ENCODE peak calls at places on chromosomes 2 and 18, in six cellular contexts. H is HepG2, R is K562, D is GM12878, M is H1, O is SK-N-SH. N is an unnamed sample.

GRCh38 chr18:47683774-47684173 is 246.7 kb downstream of the SMAD2 start:
- DNase-seq in O (no peak), M (no peak), R (no peak), H (no peak), D (no peak), N (no peak)

GRCh38 chr2:239106314-239106908 is 258.5 kb downstream of the TWIST2 start:
- DNase-seq in D (no peak), M (peak), R (peak), O (peak), H (peak), N (peak)

GRCh38 chr2:120344991-120345975 is 653 bp upstream of the INHBB start:
- DNase-seq in H (no peak), R (no peak), M (peak), D (no peak), O (peak), N (peak)

GRCh38 chr2:101699939-101700442 is 2.5 kb downstream of the MAP4K4 start:
- DNase-seq in R (no peak), D (no peak), M (no peak), O (no peak), H (peak), N (no peak)

GRCh38 chr2:40716879-40717278 is 265.0 kb upstream of the SLC8A1 start:
- DNase-seq in M (no peak), R (no peak), H (no peak), O (no peak), D (no peak), N (no peak)

GRCh38 chr2:128458438-128458837 is 139.8 kb upstream of the HS6ST1 start:
- DNase-seq in H (no peak), R (no peak), O (no peak), D (no peak), M (no peak), N (no peak)

GRCh38 chr18:29501952-29502351 is 1325.0 kb upstream of the CDH2 start:
- DNase-seq in H (no peak), R (no peak), M (no peak), O (no peak), D (no peak), N (no peak)

GRCh38 chr18:3910507-3910906 is 460.5 kb downstream of the TGIF1 start:
- DNase-seq in D (no peak), M (no peak), R (no peak), H (no peak), O (no peak), N (no peak)

GRCh38 chr2:235576337-235576910 is 82.6 kb downstream of the AGAP1 start:
- DNase-seq in H (no peak), O (no peak), M (no peak), R (no peak), D (no peak), N (no peak)

GRCh38 chr18:42635378-42636048 is 480.0 kb downstream of the RIT2 start:
- DNase-seq in R (no peak), O (peak), H (no peak), D (no peak), M (no peak), N (peak)

GRCh38 chr2:205041472-205042130 is 496.3 kb downstream of the PARD3B start:
- DNase-seq in H (peak), O (no peak), M (no peak), D (no peak), R (no peak), N (no peak)

GRCh38 chr2:126664639-126665038 is 8.7 kb downstream of the GYPC start:
- DNase-seq in O (no peak), D (no peak), M (no peak), R (no peak), H (no peak), N (no peak)

GRCh38 chr2:106085441-106085911 is 108.6 kb downstream of the UXS1 start:
- DNase-seq in M (no peak), R (no peak), O (no peak), H (peak), D (no peak), N (no peak)

GRCh38 chr2:190984595-190984994 is 29.4 kb downstream of the STAT1 start:
- DNase-seq in R (no peak), O (no peak), H (no peak), M (no peak), D (no peak), N (no peak)

GRCh38 chr18:28193177-28193778 is 16.3 kb upstream of the CDH2 start:
- DNase-seq in D (no peak), R (no peak), M (no peak), O (no peak), H (peak), N (no peak)

GRCh38 chr2:171706152-171706803 is 19.0 kb downstream of the DYNC1I2 start:
- DNase-seq in O (peak), M (no peak), D (no peak), H (peak), R (peak), N (no peak)

GRCh38 chr2:73217826-73218225 is 3.8 kb downstream of the SMYD5 start:
- DNase-seq in O (no peak), H (no peak), M (no peak), D (no peak), R (no peak), N (no peak)

GRCh38 chr2:70697603-70698383 is 70.2 kb downstream of the ADD2 start:
- DNase-seq in M (no peak), R (no peak), O (no peak), D (no peak), H (no peak), N (no peak)

GRCh38 chr2:226080323-226080722 is 680.8 kb downstream of the NYAP2 start:
- DNase-seq in R (no peak), D (no peak), H (no peak), M (no peak), O (no peak), N (no peak)

GRCh38 chr2:218476676-218477075 is 57.8 kb downstream of the VIL1 start:
- DNase-seq in M (no peak), D (no peak), R (no peak), H (no peak), O (no peak), N (no peak)

GRCh38 chr2:114113527-114113926 is 223.6 kb downstream of the ACTR3 start:
- DNase-seq in O (no peak), M (no peak), R (no peak), H (no peak), D (no peak), N (no peak)

GRCh38 chr2:137173514-137173913 is 408.2 kb downstream of the THSD7B start:
- DNase-seq in D (peak), R (no peak), H (peak), O (no peak), M (no peak), N (no peak)

GRCh38 chr2:100852999-100853908 is 33.3 kb downstream of the NPAS2 start:
- DNase-seq in H (peak), D (no peak), M (no peak), R (no peak), O (no peak), N (peak)

GRCh38 chr2:10810175-10811161 is 2.1 kb downstream of the PDIA6 start:
- DNase-seq in H (no peak), R (no peak), D (peak), O (peak), M (no peak), N (no peak)

GRCh38 chr2:52686935-52687334 is 1080.7 kb upstream of the CHAC2 start:
- DNase-seq in H (peak), M (no peak), O (no peak), D (no peak), R (no peak), N (no peak)

GRCh38 chr18:43271593-43272432 is 5.5 kb downstream of the SYT4 start:
- DNase-seq in M (no peak), O (peak), R (peak), H (peak), D (no peak), N (peak)

GRCh38 chr18:22471546-22472131 is 53.9 kb upstream of the CTAGE1 start:
- DNase-seq in R (no peak), D (no peak), M (no peak), H (no peak), O (no peak), N (no peak)

GRCh38 chr18:44938396-44939036 is 257.8 kb downstream of the SETBP1 start:
- DNase-seq in D (no peak), H (no peak), O (peak), M (no peak), R (no peak), N (no peak)

GRCh38 chr18:13581496-13581895 is 144.9 kb downstream of the FAM210A start:
- DNase-seq in R (no peak), D (no peak), M (no peak), O (no peak), H (no peak), N (no peak)

DNA sequence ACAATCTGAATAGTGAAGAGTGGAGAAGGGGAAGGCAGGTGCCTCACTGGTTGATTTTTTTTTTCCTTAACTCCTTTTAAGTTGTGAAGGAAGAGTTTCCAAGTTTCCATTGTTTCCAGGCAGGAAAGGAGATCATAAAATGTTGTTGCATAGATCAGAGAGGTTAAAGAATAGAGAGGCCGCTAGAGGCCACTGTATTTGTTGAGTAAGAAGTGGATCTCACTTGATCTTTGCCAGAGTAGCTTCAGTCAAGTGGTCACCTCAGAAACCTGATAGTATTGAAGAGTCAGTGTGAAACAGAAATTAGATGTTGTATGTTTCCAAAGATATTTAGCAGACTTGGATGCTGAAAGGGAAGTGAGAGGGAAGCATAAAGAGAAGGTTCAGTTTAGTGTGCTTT is 17.6 kb downstream of the CTNNA2 start:
- DNase-seq in R (no peak), M (no peak), D (no peak), H (peak), O (no peak), N (no peak)
- TF ChIP-seq GABPA in R (no peak), M (no peak), D (no peak), H (no peak), O (no peak), N (no peak)

GRCh38 chr2:18626958-18627650 is 37.7 kb upstream of the NT5C1B start:
- DNase-seq in R (no peak), D (no peak), O (no peak), H (no peak), M (no peak), N (no peak)

GRCh38 chr2:18630541-18630940 is 41.2 kb upstream of the NT5C1B start:
- DNase-seq in H (no peak), O (no peak), M (no peak), R (no peak), D (no peak), N (no peak)

GRCh38 chr2:18630941-18631340 is 41.6 kb upstream of the NT5C1B start:
- DNase-seq in D (no peak), H (no peak), O (no peak), R (no peak), M (no peak), N (no peak)

GRCh38 chr2:18626256-18626668 is 36.9 kb upstream of the NT5C1B start:
- DNase-seq in R (no peak), M (no peak), O (no peak), H (no peak), D (no peak), N (no peak)

GRCh38 chr2:18630101-18630500 is 40.7 kb upstream of the NT5C1B start:
- DNase-seq in D (no peak), M (no peak), O (no peak), R (no peak), H (no peak), N (no peak)
- TF ChIP-seq GABPA in D (no peak), M (no peak), O (peak), R (no peak), H (no peak), N (no peak)

GRCh38 chr2:98445167-98445522 is 487 bp downstream of the INPP4A start:
- DNase-seq in D (no peak), H (no peak), M (no peak), R (no peak), O (no peak), N (no peak)
- TF ChIP-seq GABPA in D (no peak), H (no peak), M (no peak), R (no peak), O (no peak), N (no peak)

GRCh38 chr2:158457826-158458616 is 1.3 kb downstream of the PKP4 start:
- DNase-seq in H (peak), M (no peak), R (peak), O (peak), D (no peak), N (no peak)
- TF ChIP-seq GABPA in H (no peak), M (no peak), R (no peak), O (no peak), D (no peak), N (no peak)

GRCh38 chr2:23420091-23420839 is 35.3 kb downstream of the KLHL29 start:
- DNase-seq in O (peak), R (no peak), D (no peak), H (no peak), M (peak), N (no peak)

GRCh38 chr2:23423062-23423872 is 38.3 kb downstream of the KLHL29 start:
- DNase-seq in M (peak), R (no peak), H (no peak), D (no peak), O (peak), N (no peak)

GRCh38 chr2:23423873-23424680 is 39.1 kb downstream of the KLHL29 start:
- DNase-seq in R (no peak), H (no peak), O (no peak), D (no peak), M (peak), N (no peak)

GRCh38 chr2:23420840-23421476 is 36.0 kb downstream of the KLHL29 start:
- DNase-seq in O (peak), H (no peak), D (no peak), M (peak), R (no peak), N (no peak)

GRCh38 chr2:23422089-23423061 is 37.4 kb downstream of the KLHL29 start:
- DNase-seq in R (no peak), M (no peak), O (peak), H (no peak), D (no peak), N (no peak)
- TF ChIP-seq GABPA in R (no peak), M (no peak), O (no peak), H (no peak), D (no peak), N (no peak)

GRCh38 chr18:80200171-80200931 is 47.0 kb downstream of the PARD6G start:
- DNase-seq in H (peak), M (peak), R (no peak), D (no peak), O (no peak), N (peak)

GRCh38 chr18:80202264-80202998 is 44.9 kb downstream of the PARD6G start:
- DNase-seq in H (no peak), R (no peak), D (peak), O (no peak), M (peak), N (no peak)

GRCh38 chr18:80200932-80201672 is 46.2 kb downstream of the PARD6G start:
- DNase-seq in R (no peak), O (no peak), H (no peak), D (no peak), M (peak), N (no peak)

GRCh38 chr18:80203243-80203642 is 44.1 kb downstream of the PARD6G start:
- DNase-seq in R (no peak), M (peak), O (no peak), D (no peak), H (no peak), N (no peak)

GRCh38 chr18:80201739-80202138 is 45.6 kb downstream of the PARD6G start:
- DNase-seq in H (no peak), M (peak), O (no peak), R (no peak), D (no peak), N (no peak)
- TF ChIP-seq GABPA in H (no peak), M (no peak), O (no peak), R (no peak), D (no peak), N (no peak)

GRCh38 chr2:13650586-13651180 is 933.9 kb downstream of the TRIB2 start:
- DNase-seq in R (no peak), O (no peak), M (no peak), D (no peak), H (no peak), N (peak)
- TF ChIP-seq GABPA in R (no peak), O (no peak), M (no peak), D (no peak), H (no peak), N (no peak)

GRCh38 chr2:229275506-229275905 is 4.4 kb upstream of the PID1 start:
- DNase-seq in M (no peak), R (no peak), O (no peak), H (no peak), D (no peak), N (no peak)

GRCh38 chr2:229269146-229269545 is 1.9 kb downstream of the PID1 start:
- DNase-seq in M (no peak), O (no peak), R (no peak), H (no peak), D (no peak), N (no peak)

GRCh38 chr2:229270551-229271410 is at the start of gene PID1:
- DNase-seq in O (peak), D (no peak), H (no peak), M (peak), R (no peak), N (no peak)

GRCh38 chr2:229269986-229270385 is 1.1 kb downstream of the PID1 start:
- DNase-seq in D (no peak), H (no peak), M (no peak), R (no peak), O (no peak), N (no peak)

DNA sequence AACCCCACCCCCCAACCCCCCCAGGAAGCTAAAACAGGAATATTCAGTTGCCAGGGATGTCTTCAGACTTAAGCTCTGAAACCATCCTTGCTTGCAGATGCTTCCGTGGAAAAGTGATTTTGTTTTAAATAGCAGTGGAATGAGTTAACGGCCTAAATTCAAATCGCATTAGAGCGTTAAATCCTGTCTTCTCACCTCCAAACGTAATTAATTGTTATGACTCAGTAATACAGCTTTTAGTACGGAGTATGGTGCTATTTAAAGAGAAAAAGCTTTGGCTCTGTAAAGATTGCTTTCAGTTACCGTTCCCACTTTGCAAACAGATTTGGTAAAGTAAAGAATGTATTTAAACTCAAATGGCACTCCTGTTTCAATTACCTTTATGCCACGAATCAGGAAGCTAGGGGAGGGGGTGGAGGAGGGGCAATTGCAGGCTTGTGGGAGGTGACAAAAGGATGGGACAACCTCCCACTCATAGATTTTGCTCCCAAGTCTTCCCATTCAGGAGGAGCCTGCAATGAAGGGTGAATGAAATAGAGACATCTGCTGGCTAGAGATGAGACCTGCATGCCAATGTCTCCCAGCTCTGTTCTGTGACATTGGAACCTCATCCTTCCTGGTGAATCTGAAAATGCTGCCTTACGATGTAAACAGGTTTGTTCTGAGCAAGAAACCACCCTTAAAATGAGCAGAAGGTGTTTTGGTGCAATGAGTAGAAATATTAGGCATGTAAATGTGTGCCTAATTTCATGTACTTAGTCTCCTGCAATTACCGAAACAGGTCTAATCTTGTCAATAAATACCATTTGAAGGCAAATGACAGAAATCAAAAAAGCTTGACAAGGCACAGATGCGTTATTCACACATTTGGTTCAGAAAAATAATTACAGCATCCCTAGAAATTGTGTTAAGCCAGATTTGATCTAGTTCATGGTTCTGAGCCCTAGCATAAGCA is 2.6 kb upstream of the PID1 start:
- DNase-seq in D (peak), R (peak), M (peak), H (peak), O (peak), N (no peak)
- TF ChIP-seq GABPA in D (no peak), R (no peak), M (no peak), H (no peak), O (no peak), N (no peak)

DNA sequence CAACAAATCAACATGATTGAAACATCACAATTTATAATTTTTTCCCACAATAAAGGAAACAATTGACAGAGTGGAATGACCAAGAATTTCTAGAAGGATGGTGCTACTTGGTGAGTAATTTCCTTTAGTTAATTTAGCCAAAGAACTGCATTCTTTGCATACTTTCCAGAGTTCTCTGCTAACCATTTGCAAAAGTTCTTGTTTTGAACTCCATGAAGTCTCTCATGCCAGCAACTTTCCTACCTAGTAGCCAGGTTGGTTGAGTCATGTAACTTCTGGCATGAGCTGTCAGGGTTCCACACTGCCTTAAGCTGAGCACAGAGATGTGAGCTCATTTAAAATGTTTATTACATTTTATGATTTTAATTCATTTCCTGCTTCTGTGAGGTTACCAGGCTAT is 539.6 kb downstream of the PID1 start:
- DNase-seq in H (no peak), R (no peak), M (no peak), O (no peak), D (no peak), N (no peak)
- TF ChIP-seq GABPA in H (no peak), R (no peak), M (no peak), O (no peak), D (no peak), N (no peak)

N was measured in HL-60.